ENCODE peak calls at places on chromosomes 16 and 17, in five cellular contexts. A is activated T-cell treated with anti-CD3 and anti-CD28 coated beads, Interleukin-2, amount 50 U/mL, for 72 hours; L is C1 segment of cervical spinal cord; K is adipocyte; C is IMR-90. U is an unnamed sample.

GRCh38 chr16:1363501-1364041 is 11.8 kb downstream of the GNPTG start:
- DNase-seq in A (peak), L (no peak), K (peak), C (peak), U (peak)

GRCh38 chr17:57677858-57678257 is 67.2 kb downstream of the CCDC182 start:
- DNase-seq in A (no peak), L (no peak), K (no peak), C (no peak), U (no peak)

GRCh38 chr17:43406676-43407645 is 8.2 kb downstream of the ARL4D start:
- DNase-seq in A (no peak), L (no peak), K (peak), C (peak), U (no peak)

GRCh38 chr17:58381124-58381838 is 29.3 kb upstream of the SUPT4H1 start:
- DNase-seq in A (no peak), L (no peak), K (no peak), C (no peak), U (no peak)

GRCh38 chr17:60542066-60542465 is 16.0 kb upstream of the APPBP2 start:
- DNase-seq in A (no peak), L (no peak), K (no peak), C (peak), U (no peak)

GRCh38 chr17:47847341-47848197 is 3.4 kb downstream of the SP6 start:
- DNase-seq in A (peak), L (no peak), K (peak), C (no peak), U (no peak)

GRCh38 chr17:16250635-16251034 is 33.6 kb downstream of the PIGL start:
- DNase-seq in A (no peak), L (no peak), K (peak), C (peak), U (no peak)

GRCh38 chr17:33112763-33113162 is 121.1 kb downstream of the SPACA3 start:
- DNase-seq in A (no peak), L (no peak), K (no peak), C (peak), U (no peak)

GRCh38 chr16:67244387-67245188 is 2.7 kb downstream of the FHOD1 start:
- DNase-seq in A (peak), L (no peak), K (peak), C (peak), U (peak)

GRCh38 chr17:5446786-5447185 is 7.8 kb upstream of the C1QBP start:
- DNase-seq in A (no peak), L (peak), K (no peak), C (no peak), U (no peak)

GRCh38 chr16:70162041-70162451 is 11.5 kb upstream of the CLEC18C start:
- DNase-seq in A (no peak), L (no peak), K (peak), C (peak), U (no peak)

GRCh38 chr16:84933774-84934571 is 77.4 kb downstream of the ZDHHC7 start:
- DNase-seq in A (no peak), L (peak), K (no peak), C (peak), U (no peak)

GRCh38 chr17:17060930-17061329 is 18.7 kb downstream of the MPRIP start:
- DNase-seq in A (no peak), L (no peak), K (no peak), C (no peak), U (no peak)

GRCh38 chr17:41777579-41778188 is 8.8 kb downstream of the JUP start:
- DNase-seq in A (no peak), L (no peak), K (peak), C (peak), U (no peak)

GRCh38 chr16:66660422-66661209 is 35.9 kb downstream of the CMTM4 start:
- DNase-seq in A (no peak), L (peak), K (peak), C (peak), U (no peak)

GRCh38 chr16:89190150-89190958 is 10.0 kb downstream of the SLC22A31 start:
- DNase-seq in A (no peak), L (no peak), K (no peak), C (no peak), U (no peak)